ENCODE peak calls at places on chromosome 15, in ten cellular contexts. K is kidney epithelial cell; U is activated B cell treated with CpG ODN at 0.5 μM for 24 hours; O is HS-27A; F is T-helper 1 cell; Q is GM04504; G is endothelial cell; X is AG08395; V is fibroblast of pulmonary artery; Y is activated naive CD8-positive, alpha-beta T cell treated with anti-CD3 and anti-CD28 coated beads, Interleukin-2, amount 10 ng/mL, durations not matched to agents 7 days and 5 days. I is an unnamed sample.

GRCh38 chr15:66461917-66462316 is 35.6 kb downstream of the SNAPC5 start:
- DNase-seq in K (no peak), U (no peak), O (no peak), F (no peak), Q (no peak), G (no peak), X (no peak), V (no peak), Y (no peak), I (no peak)

GRCh38 chr15:34239151-34239761 is 14.4 kb downstream of the EMC4 start:
- DNase-seq in K (peak), U (no peak), O (peak), F (peak), Q (peak), G (no peak), X (peak), V (peak), Y (no peak), I (no peak)

GRCh38 chr15:60720084-60720483 is 241.1 kb upstream of the ICE2 start:
- DNase-seq in K (no peak), U (no peak), O (no peak), F (no peak), Q (no peak), G (no peak), X (no peak), V (no peak), Y (no peak), I (no peak)

GRCh38 chr15:79032656-79033055 is 57.9 kb downstream of the RASGRF1 start:
- DNase-seq in K (no peak), U (no peak), O (no peak), F (no peak), Q (no peak), G (no peak), X (no peak), V (no peak), Y (no peak), I (no peak)

GRCh38 chr15:80234883-80235282 is 17.1 kb downstream of the CTXND1 start:
- DNase-seq in K (no peak), U (no peak), O (no peak), F (peak), Q (no peak), G (peak), X (peak), V (peak), Y (peak), I (no peak)

GRCh38 chr15:29401644-29402043 is 132.0 kb upstream of the NSMCE3 start:
- DNase-seq in K (no peak), U (no peak), O (no peak), F (no peak), Q (no peak), G (no peak), X (no peak), V (no peak), Y (no peak), I (no peak)

GRCh38 chr15:87033056-87033455 is 953.4 kb downstream of the AGBL1 start:
- DNase-seq in K (no peak), U (no peak), O (no peak), F (no peak), Q (no peak), G (no peak), X (no peak), V (peak), Y (no peak), I (no peak)

GRCh38 chr15:50414624-50415023 is 9.6 kb upstream of the USP8 start:
- DNase-seq in K (no peak), U (no peak), O (no peak), F (no peak), Q (no peak), G (no peak), X (no peak), V (no peak), Y (no peak), I (no peak)